ENCODE peak calls at places on chromosomes 13 and 19, in five cellular contexts. H is tibial nerve, C is fibroblast of pulmonary artery, D is AG04449, Q is thoracic aorta. K is an unnamed sample.

GRCh38 chr19:7857727-7858701 is 16.2 kb downstream of the PRR36 start:
- DNase-seq in H (no peak), C (no peak), D (no peak), Q (no peak), K (no peak)

GRCh38 chr19:48975947-48976847 is 11.1 kb downstream of the FTL start:
- DNase-seq in H (no peak), C (no peak), D (no peak), Q (no peak), K (no peak)

GRCh38 chr13:51797664-51798488 is 6.1 kb downstream of the DHRS12 start:
- DNase-seq in H (no peak), C (peak; percentile 75), D (no peak), Q (no peak), K (peak; percentile 72)

GRCh38 chr13:33229446-33230177 is 55.9 kb downstream of the STARD13 start:
- DNase-seq in H (peak; percentile 30), C (no peak), D (no peak), Q (no peak), K (peak; percentile 32)

GRCh38 chr13:47837906-47838305 is 163.2 kb downstream of the SUCLA2 start:
- DNase-seq in H (no peak), C (no peak), D (no peak), Q (no peak), K (no peak)

GRCh38 chr13:111429064-111429558 is 108.7 kb downstream of the TEX29 start:
- DNase-seq in H (peak; percentile 63), C (peak; percentile 16), D (no peak), Q (no peak), K (peak; percentile 12)

GRCh38 chr19:35856546-35857149 is at the start of gene KIRREL2:
- DNase-seq in H (no peak), C (no peak), D (no peak), Q (no peak), K (no peak)

GRCh38 chr19:31174948-31175347 is 174.3 kb downstream of the TSHZ3 start:
- DNase-seq in H (no peak), C (no peak), D (no peak), Q (no peak), K (no peak)

GRCh38 chr13:105787518-105788085 is 747.9 kb downstream of the EFNB2 start:
- DNase-seq in H (no peak), C (no peak), D (no peak), Q (no peak), K (no peak)

GRCh38 chr13:73303858-73304257 is 245.1 kb downstream of the KLF5 start:
- DNase-seq in H (no peak), C (peak; percentile 10), D (no peak), Q (no peak), K (peak; percentile 55)

GRCh38 chr13:105196052-105196451 is 1339.4 kb downstream of the EFNB2 start:
- DNase-seq in H (no peak), C (peak; percentile 89), D (peak; percentile 53), Q (no peak), K (peak; percentile 70)

GRCh38 chr13:44249439-44249838 is 124.2 kb upstream of the SERP2 start:
- DNase-seq in H (peak; percentile 76), C (peak; percentile 77), D (peak; percentile 19), Q (no peak), K (peak; percentile 68)

GRCh38 chr13:79398915-79399314 is 7.1 kb downstream of the RBM26 start:
- DNase-seq in H (no peak), C (no peak), D (no peak), Q (no peak), K (no peak)

GRCh38 chr13:95641961-95642621 is 2.4 kb downstream of the DZIP1 start:
- DNase-seq in H (no peak), C (peak; percentile 50), D (no peak), Q (no peak), K (peak; percentile 62)

GRCh38 chr13:110509478-110509926 is 52.0 kb downstream of the RAB20 start:
- DNase-seq in H (no peak), C (no peak), D (no peak), Q (no peak), K (no peak)

GRCh38 chr13:109345433-109345941 is 440.9 kb downstream of the IRS2 start:
- DNase-seq in H (no peak), C (peak; percentile 21), D (no peak), Q (no peak), K (peak; percentile 61)

GRCh38 chr19:49579947-49580263 is 451 bp downstream of the NOSIP start:
- DNase-seq in H (no peak), C (no peak), D (no peak), Q (no peak), K (no peak)

GRCh38 chr19:39157275-39157996 is 31.9 kb downstream of the PAK4 start:
- DNase-seq in H (no peak), C (no peak), D (no peak), Q (no peak), K (no peak)

GRCh38 chr19:33693678-33694077 is 71.9 kb downstream of the CHST8 start:
- DNase-seq in H (no peak), C (no peak), D (no peak), Q (no peak), K (no peak)

GRCh38 chr19:18502633-18503294 is 19.1 kb downstream of the ELL start:
- DNase-seq in H (no peak), C (no peak), D (no peak), Q (no peak), K (no peak)

GRCh38 chr19:50410109-50410508 is 8.6 kb upstream of the SPIB start:
- DNase-seq in H (no peak), C (no peak), D (no peak), Q (no peak), K (no peak)

GRCh38 chr19:48551437-48552302 is at the start of gene SULT2B1:
- DNase-seq in H (no peak), C (no peak), D (no peak), Q (no peak), K (no peak)

GRCh38 chr19:47310819-47311218 is 1.2 kb downstream of the C5AR1 start:
- DNase-seq in H (no peak), C (peak; percentile 46), D (no peak), Q (no peak), K (no peak)

GRCh38 chr13:74136089-74136658 is 2.0 kb upstream of the KLF12 start:
- DNase-seq in H (peak; percentile 27), C (peak; percentile 61), D (no peak), Q (no peak), K (peak; percentile 73)

GRCh38 chr19:38792250-38793111 is 3.5 kb downstream of the LGALS7B start:
- DNase-seq in H (no peak), C (peak; percentile 26), D (no peak), Q (no peak), K (no peak)

DNA sequence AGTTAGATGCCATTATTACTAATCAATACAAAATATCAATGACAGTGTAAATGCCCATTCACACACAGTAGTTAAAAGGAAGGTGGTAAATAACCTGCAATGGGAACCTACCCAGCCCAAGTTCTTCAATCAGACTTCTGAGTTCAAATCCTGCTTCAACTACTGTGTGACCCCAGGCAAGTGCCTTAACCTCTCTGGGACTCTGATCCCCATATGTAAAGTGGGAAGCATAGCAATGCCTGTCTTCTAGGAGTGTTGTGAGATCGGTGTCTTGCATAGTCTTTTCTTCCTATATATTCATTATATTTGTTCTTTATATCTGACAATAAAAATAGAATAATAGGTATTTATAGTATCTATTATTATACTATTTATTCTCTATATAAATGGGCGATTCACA is 6.9 kb downstream of the TIMM13 start:
- DNase-seq in H (no peak), C (no peak), D (no peak), Q (no peak), K (no peak)
- TF ChIP-seq CTCF in H (no peak), C (no peak), D (no peak), Q (no peak), K (no peak)

DNA sequence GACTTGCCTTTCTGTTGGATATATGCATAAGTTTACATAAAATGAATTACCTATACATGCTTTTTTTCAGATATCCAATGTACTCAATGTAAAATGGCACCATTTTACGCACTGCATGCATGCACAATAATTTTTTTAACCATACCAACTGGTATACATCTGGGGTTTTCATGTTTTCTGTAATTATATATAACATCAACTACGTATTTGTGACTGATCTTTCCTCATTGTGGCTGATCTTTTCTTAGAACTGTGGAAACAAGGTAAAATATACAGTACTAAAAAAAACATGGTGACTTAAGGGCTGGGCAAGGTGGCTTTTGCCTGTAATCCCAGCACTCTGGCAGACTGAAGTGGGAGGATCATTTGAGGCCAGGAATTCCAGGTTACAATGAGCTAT is 18.5 kb downstream of the PSPC1 start:
- DNase-seq in H (no peak), C (no peak), D (no peak), Q (no peak), K (no peak)
- H3K4me3 ChIP-seq in H (no peak overlapping the region), C (no peak overlapping the region), D (no peak overlapping the region), Q (no peak overlapping the region), K (no peak overlapping the region)

GRCh38 chr13:91247768-91248167 is 99.7 kb upstream of the MIR17HG start:
- DNase-seq in H (no peak), C (peak; percentile 12), D (no peak), Q (no peak), K (no peak)
- TF ChIP-seq CTCF in H (no peak), C (peak; percentile 16), D (no peak), Q (no peak), K (no peak)

GRCh38 chr19:40611096-40611495 is 9.9 kb downstream of the LTBP4 start:
- DNase-seq in H (no peak), C (no peak), D (no peak), Q (no peak), K (no peak)
- H3K4me3 ChIP-seq in H (no peak overlapping the region), C (no peak overlapping the region), D (no peak overlapping the region), Q (no peak overlapping the region), K (no peak overlapping the region)

GRCh38 chr13:113618455-113618854 is 33.9 kb downstream of the TFDP1 start:
- DNase-seq in H (no peak), C (no peak), D (no peak), Q (no peak), K (no peak)
- TF ChIP-seq CTCF in H (no peak), C (no peak), D (no peak), Q (no peak), K (no peak)

GRCh38 chr13:112903071-112903577 is 65.9 kb upstream of the MCF2L start:
- DNase-seq in H (no peak), C (no peak), D (no peak), Q (no peak), K (no peak)
- H3K4me3 ChIP-seq in H (no peak overlapping the region), C (no peak overlapping the region), D (no peak overlapping the region), Q (no peak overlapping the region), K (no peak overlapping the region)

DNA sequence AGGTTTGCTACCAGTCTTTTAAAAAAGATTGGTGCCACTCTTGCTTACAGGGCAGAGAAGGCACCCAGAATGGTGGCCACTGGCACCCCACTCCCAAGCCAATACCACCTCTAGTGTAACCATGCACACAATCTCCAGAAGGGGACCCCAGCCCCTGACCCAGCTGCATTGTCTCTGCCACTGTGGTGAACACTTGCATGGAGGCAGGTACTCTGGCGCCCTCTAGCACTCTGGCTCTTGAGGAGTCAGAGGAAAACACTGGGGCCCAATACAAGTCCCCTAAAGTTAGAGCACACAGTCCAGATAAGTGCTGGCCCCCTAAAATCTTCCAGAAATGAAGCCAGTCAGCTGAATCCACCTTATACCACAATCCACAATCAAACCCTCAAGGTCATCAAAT is 6.0 kb downstream of the ERVV-1 start:
- DNase-seq in H (no peak), C (peak; percentile 16), D (no peak), Q (no peak), K (no peak)
- TF ChIP-seq CTCF in H (no peak), C (peak; percentile 17), D (no peak), Q (no peak), K (peak; percentile 50)